ENCODE peak calls at places on chromosomes 13 and 19, in four cellular contexts. V is right lobe of liver, C is right cardiac atrium, D is epithelial cell of esophagus. M is an unnamed sample.

GRCh38 chr13:23570931-23571330 is 719 bp downstream of the TNFRSF19 start:
- DNase-seq in V (no peak), C (no peak), D (no peak), M (no peak)

GRCh38 chr13:46631184-46631542 is 78.2 kb downstream of the LRCH1 start:
- DNase-seq in V (no peak), C (no peak), D (no peak), M (no peak)

GRCh38 chr13:111659236-111659635 is 338.8 kb downstream of the TEX29 start:
- DNase-seq in V (peak; percentile 5), C (no peak), D (no peak), M (no peak)

GRCh38 chr13:48590141-48590863 is 57.4 kb upstream of the RCBTB2 start:
- DNase-seq in V (no peak), C (no peak), D (no peak), M (no peak)

GRCh38 chr19:16265890-16266585 is 58.6 kb upstream of the KLF2 start:
- DNase-seq in V (no peak), C (no peak), D (no peak), M (no peak)

GRCh38 chr19:43726736-43727592 is 11.1 kb downstream of the IRGC start:
- DNase-seq in V (no peak), C (peak; percentile 55), D (no peak), M (no peak)

GRCh38 chr19:35248310-35249145 is at the start of gene LSR:
- DNase-seq in V (peak; percentile 94), C (peak; percentile 58), D (peak; percentile 96), M (no peak)

GRCh38 chr13:111005364-111005763 is 90.5 kb upstream of the ANKRD10 start:
- DNase-seq in V (no peak), C (no peak), D (peak; percentile 9), M (no peak)

GRCh38 chr19:22545751-22546150 is 88.4 kb upstream of the ZNF492 start:
- DNase-seq in V (peak; percentile 54), C (peak; percentile 50), D (peak; percentile 13), M (no peak)

DNA sequence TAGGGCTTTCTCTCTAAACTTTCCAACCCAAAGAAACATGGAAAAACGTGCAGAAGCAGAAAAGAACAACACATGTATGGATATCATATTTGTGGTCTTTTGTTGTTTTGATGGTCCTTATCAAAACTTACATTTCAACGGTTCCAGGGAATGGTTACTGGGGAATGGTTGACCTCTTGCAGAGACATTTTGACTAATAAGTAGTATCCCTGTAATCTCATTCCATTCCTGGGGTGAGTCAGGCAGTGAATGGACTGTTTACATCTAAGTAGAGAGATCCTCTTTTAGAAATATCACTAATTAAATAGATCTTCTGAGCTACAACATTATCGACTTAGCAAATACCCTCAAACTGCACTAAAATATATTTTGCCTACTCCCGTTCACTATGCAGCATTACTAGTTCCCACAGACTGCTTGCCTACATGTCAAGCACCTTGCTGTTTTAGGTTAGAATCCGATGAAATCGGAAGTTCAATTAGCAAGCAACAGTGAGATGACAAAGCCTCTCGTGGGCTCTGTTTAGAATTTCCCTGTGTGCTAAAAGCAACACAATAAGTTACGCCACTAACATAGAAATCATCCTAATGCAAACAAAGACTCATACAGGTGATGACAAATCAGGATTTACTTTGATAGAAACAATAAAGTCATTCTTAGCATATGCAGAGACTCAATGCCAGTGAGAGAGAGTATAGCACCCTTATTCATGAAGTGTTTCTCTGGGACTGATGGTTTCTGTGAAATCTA is 797.7 kb upstream of the ARGLU1 start:
- DNase-seq in V (no peak), C (no peak), D (peak; percentile 10), M (no peak)
- H3K4me3 ChIP-seq in V (no peak overlapping the region), C (no peak overlapping the region), D (no peak overlapping the region), M (no peak overlapping the region)

GRCh38 chr19:11423164-11423803 is 4.2 kb upstream of the RGL3 start:
- DNase-seq in V (no peak), C (no peak), D (no peak), M (no peak)

GRCh38 chr19:11421607-11422098 is 2.5 kb upstream of the RGL3 start:
- DNase-seq in V (peak; percentile 70), C (peak; percentile 71), D (peak; percentile 25), M (no peak)

GRCh38 chr19:11420894-11421606 is 1.9 kb upstream of the RGL3 start:
- DNase-seq in V (no peak), C (peak; percentile 65), D (no peak), M (no peak)

GRCh38 chr19:11423804-11424318 is 4.7 kb upstream of the RGL3 start:
- DNase-seq in V (no peak), C (no peak), D (no peak), M (no peak)

DNA sequence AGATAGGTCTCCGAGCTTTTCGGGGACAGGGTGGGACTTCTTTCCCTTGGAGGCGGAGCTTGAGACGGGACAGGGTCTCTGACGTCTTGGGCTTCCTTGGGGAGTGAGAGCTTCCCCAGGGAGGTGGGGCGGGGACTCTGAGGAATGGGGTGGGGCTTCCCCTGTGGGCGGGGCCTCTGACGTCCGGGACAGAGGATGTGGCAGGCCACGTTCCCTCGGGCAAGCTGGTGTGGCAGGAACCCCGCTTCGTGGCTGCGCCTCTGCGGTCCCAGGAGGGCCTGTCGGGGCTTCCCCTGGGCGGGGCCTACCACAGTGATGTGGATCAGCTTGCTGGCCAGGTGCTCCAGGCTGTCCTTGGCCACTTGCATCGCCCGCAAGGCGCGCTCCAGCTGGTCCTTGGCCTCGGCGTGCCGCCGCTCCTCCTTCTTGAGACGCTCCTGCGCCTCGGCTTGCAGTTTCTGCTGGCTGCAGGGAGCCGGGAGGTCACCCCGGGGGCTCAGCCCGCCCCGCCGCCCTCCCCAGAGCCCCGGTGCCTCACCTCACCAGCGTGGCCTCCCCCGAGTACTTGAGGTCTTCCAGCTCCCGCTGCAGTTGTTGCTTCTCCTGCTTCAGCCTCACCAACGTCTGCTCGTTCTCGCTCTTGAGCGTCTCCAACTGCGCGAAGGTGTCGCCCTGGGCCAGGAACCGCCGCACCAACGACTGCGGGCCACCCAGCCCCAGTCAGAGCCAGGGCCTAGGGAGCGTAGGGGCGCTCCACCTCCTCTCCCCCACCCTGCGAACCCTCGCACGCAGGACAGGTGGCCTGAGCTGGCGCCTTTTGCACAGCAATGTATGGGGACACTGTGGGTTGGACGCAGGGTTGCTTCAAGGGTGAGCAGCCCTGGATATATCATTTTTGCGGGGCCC is 3.3 kb upstream of the RGL3 start:
- DNase-seq in V (peak; percentile 86), C (peak; percentile 87), D (peak; percentile 94), M (peak; percentile 88)
- H3K4me3 ChIP-seq in V (no peak overlapping the region), C (peak overlapping the region; percentile 11), D (no peak overlapping the region), M (peak overlapping the region; percentile 46)

GRCh38 chr19:7799640-7800355 is 30.2 kb upstream of the EVI5L start:
- DNase-seq in V (peak; percentile 75), C (peak; percentile 66), D (peak; percentile 70), M (no peak)
- H3K4me3 ChIP-seq in V (no peak overlapping the region), C (no peak overlapping the region), D (peak overlapping the region; percentile 6), M (peak overlapping the region; percentile 26)

DNA sequence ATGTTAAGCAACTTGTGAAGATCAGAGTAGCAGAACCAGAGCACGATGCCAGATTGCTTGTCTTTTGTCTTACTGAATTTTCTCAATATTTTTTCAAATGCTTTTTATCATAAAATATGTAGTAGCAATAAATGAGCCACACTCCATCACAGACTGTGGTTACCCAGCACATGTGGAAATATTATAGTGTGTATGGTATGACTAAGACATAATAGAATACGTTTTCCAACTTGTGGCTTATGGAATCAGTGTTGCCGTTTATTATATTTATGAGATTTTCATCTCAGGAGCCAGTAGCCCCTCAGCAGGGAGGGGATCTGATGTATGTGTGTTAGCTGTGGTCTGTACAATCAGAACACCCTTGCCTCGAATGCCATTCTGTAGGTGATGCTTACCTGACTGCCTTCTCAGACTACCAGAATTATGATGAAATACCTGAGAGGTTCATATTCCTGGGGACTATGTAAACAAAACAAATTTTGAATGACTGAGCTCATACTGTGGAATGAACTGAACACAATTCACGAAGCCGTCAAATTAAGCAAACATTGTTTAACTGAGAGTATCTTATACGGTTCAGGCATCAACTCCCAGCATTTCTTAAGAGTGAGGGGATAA is 1.9 kb downstream of the SCEL start:
- DNase-seq in V (no peak), C (no peak), D (peak; percentile 83), M (no peak)
- H3K4me3 ChIP-seq in V (no peak overlapping the region), C (no peak overlapping the region), D (peak overlapping the region; percentile 50), M (no peak overlapping the region)

DNA sequence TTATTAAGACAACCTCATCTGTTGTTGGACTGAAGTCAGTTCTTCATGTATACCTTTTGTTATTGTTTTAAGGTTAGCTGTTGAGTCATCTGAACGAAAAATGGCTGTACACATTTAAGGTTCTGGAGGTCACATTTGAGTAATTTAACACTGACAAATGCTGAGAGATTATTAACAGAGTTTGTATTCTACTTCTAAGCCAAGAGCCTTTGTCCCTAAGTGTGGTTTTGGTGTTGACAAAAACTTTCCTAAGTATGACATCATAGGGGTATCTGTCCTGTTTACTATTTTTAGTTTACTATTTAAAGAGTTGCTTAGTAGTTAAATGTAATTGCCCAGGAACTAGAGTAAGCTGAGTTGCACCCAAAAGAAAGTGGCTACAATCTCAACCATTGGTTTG is 71.9 kb downstream of the CDK8 start:
- DNase-seq in V (no peak), C (no peak), D (peak; percentile 39), M (no peak)
- H3K4me3 ChIP-seq in V (no peak overlapping the region), C (no peak overlapping the region), D (no peak overlapping the region), M (no peak overlapping the region)

GRCh38 chr19:54160182-54160811 is 776 bp upstream of the LENG1 start:
- DNase-seq in V (no peak), C (no peak), D (no peak), M (no peak)

GRCh38 chr19:54159352-54160181 is at the start of gene LENG1:
- DNase-seq in V (peak; percentile 100), C (peak; percentile 100), D (peak; percentile 100), M (peak; percentile 100)

GRCh38 chr19:54160948-54161347 is 1.4 kb upstream of the LENG1 start:
- DNase-seq in V (no peak), C (no peak), D (no peak), M (no peak)

GRCh38 chr19:54156953-54157352 is 2.6 kb downstream of the LENG1 start:
- DNase-seq in V (no peak), C (no peak), D (no peak), M (no peak)

GRCh38 chr19:54158812-54159351 is 639 bp downstream of the LENG1 start:
- DNase-seq in V (no peak), C (no peak), D (no peak), M (no peak)
- H3K4me3 ChIP-seq in V (peak overlapping the region; percentile 99), C (peak overlapping the region; percentile 56), D (peak overlapping the region; percentile 89), M (peak overlapping the region; percentile 75)

DNA sequence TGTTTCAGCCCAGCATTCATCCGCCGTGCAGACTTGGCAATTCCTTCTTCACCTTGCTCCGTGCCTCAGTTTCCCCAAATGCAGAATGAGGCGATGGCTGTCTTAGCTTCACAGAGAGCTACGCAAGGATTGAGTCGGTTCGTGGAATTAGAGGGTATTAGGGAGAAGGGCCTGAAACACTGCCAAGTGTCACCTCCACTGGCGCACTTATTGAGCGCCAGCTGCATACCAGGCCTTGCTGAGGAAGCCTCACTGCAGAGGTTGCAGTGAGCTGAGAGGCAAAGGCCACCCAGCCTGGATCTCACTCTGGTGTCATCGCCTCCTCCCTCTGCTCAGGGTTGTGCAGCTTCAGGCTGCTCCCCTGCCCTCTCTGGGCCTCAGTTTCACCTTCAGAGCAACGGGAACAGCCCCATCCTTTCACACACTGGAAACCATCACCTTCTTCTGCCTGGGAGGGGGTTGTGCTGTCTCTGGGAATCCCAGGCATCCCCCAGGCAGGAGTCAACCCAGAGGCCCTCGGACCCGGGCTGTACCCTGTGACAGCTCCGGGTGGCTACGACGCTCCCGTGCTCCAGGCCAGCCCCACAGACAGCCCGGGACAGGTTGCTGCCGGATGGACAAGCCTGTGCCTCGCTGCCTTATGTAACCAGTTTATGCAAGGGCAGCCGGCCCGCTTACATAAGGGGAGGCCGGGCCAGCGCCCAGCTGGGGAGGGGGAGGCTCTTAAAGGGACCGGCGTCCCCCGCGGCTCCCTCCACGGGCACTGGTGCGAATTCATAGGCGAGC is 31.9 kb downstream of the NFIC start:
- DNase-seq in V (peak; percentile 89), C (peak; percentile 72), D (peak; percentile 69), M (peak; percentile 93)
- H3K4me3 ChIP-seq in V (no peak overlapping the region), C (peak overlapping the region; percentile 12), D (peak overlapping the region; percentile 28), M (peak overlapping the region; percentile 34)

GRCh38 chr13:98672947-98673545 is 79.4 kb downstream of the SLC15A1 start:
- DNase-seq in V (peak; percentile 92), C (peak; percentile 75), D (peak; percentile 76), M (peak; percentile 91)
- H3K4me3 ChIP-seq in V (no peak overlapping the region), C (no peak overlapping the region), D (no peak overlapping the region), M (no peak overlapping the region)

GRCh38 chr13:36848228-36848982 is 29.4 kb downstream of the RFXAP start:
- DNase-seq in V (no peak), C (no peak), D (peak; percentile 27), M (no peak)
- H3K4me3 ChIP-seq in V (no peak overlapping the region), C (no peak overlapping the region), D (no peak overlapping the region), M (no peak overlapping the region)

M was measured in suprapubic skin.